ENCODE peak calls at places on chromosome 1, in seven cellular contexts. Q is neural progenitor cell, J is lower leg skin, H is fibroblast of pulmonary artery, L is colonic mucosa, Y is HL-60, W is astrocyte of the cerebellum. S is an unnamed sample.

GRCh38 chr1:185245466-185245865 is 71.6 kb downstream of the IVNS1ABP start:
- DNase-seq in Q (no peak), J (no peak), H (no peak), L (no peak), Y (no peak), W (no peak), S (no peak)

GRCh38 chr1:21783679-21784603 is 992 bp upstream of the USP48 start:
- DNase-seq in Q (peak), J (peak), H (peak), L (peak), Y (peak), W (peak), S (peak)

GRCh38 chr1:21932127-21932526 is 5.0 kb downstream of the HSPG2 start:
- DNase-seq in Q (no peak), J (peak), H (peak), L (no peak), Y (peak), W (no peak), S (no peak)

GRCh38 chr1:159921700-159922498 is 3.4 kb downstream of the TAGLN2 start:
- DNase-seq in Q (no peak), J (no peak), H (peak), L (no peak), Y (no peak), W (no peak), S (no peak)

GRCh38 chr1:22323846-22324504 is 127.7 kb upstream of the ZBTB40 start:
- DNase-seq in Q (no peak), J (no peak), H (no peak), L (no peak), Y (no peak), W (no peak), S (no peak)

GRCh38 chr1:203311368-203312301 is 6.3 kb downstream of the BTG2 start:
- DNase-seq in Q (no peak), J (no peak), H (no peak), L (no peak), Y (no peak), W (no peak), S (no peak)

GRCh38 chr1:46137901-46138300 is 5.5 kb upstream of the PIK3R3 start:
- DNase-seq in Q (no peak), J (no peak), H (peak), L (no peak), Y (no peak), W (peak), S (no peak)

GRCh38 chr1:46188295-46189030 is 9.8 kb downstream of the POMGNT1 start:
- DNase-seq in Q (no peak), J (no peak), H (no peak), L (peak), Y (no peak), W (no peak), S (no peak)

GRCh38 chr1:17581389-17582123 is 42.1 kb downstream of the ARHGEF10L start:
- DNase-seq in Q (no peak), J (no peak), H (no peak), L (no peak), Y (peak), W (no peak), S (no peak)

GRCh38 chr1:203055983-203056382 is 29.7 kb downstream of the PPFIA4 start:
- DNase-seq in Q (no peak), J (no peak), H (no peak), L (no peak), Y (no peak), W (no peak), S (no peak)

DNA sequence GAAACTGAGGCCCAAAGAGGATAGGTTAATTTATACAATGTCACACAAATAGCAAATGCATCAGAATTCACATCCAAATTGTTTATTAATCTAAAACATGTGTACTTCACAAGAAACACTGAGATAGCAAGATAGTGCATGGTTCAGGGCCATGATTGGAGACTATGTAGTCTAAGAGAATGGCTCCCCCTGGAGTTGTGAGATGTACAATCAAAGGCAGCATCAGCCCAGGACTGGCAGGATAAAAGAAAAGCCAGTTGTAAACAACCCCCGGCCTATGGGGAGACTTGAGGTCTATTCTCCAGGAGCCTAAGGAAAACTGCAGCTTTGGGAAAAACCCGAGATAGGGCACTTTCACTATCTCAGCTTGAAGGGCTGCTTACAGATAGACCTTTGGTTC is 511.0 kb downstream of the OMA1 start:
- DNase-seq in Q (peak), J (no peak), H (no peak), L (no peak), Y (peak), W (no peak), S (peak)
- TF ChIP-seq CTCF in Q (peak), J (no peak), H (no peak), L (no peak), Y (no peak), W (no peak), S (peak)

DNA sequence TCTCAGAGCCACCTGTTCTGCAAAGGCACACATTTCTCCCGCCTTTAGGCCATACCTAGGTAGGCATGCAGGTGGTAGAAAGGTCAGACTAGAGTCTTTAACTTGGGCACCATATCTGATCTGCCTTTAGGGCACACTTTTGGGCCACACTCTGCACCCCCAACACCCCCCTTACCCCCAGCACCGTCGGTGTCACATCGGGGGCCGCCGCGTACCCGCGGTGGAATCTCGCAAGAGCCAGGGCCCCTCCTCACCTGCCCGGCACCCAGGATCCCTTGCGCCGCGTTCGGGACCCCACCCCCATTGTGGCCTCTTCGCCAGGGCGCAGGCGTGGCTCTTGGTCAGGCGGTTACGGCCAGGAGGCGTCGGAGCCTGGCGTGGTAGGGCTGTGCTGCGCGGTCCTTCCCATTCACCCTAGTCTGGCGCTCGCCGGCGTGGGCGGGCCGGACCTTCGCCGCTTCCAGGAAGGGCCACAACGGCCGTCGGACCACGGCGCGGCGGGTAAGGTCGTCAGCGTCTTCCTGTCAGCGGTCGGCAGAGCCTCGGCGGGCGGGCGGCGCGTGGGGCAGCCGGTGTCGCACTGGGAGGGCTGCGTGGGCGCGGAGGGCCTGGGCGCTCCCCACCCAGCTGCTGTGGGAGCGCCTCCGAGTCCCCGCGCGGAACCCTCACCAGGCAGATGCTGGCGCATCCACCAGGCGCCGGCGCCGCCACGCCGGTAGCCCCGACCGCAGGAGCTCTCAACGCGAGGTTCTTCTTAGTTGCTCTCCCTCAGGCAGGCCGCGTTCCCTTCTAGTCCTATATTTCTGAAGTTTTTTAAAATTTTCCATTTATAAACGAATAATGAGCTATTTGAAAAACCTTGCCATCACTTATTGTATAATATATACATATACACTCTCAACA is at the start of gene DNAH14:
- DNase-seq in Q (peak), J (peak), H (peak), L (peak), Y (peak), W (peak), S (peak)
- H3K4me3 ChIP-seq in Q (peak), J (peak), H (peak), L (peak), Y (peak), W (peak), S (peak)

GRCh38 chr1:67144696-67145095 is 9.9 kb upstream of the C1orf141 start:
- DNase-seq in Q (no peak), J (no peak), H (peak), L (no peak), Y (no peak), W (no peak), S (no peak)
- TF ChIP-seq CTCF in Q (peak), J (no peak), H (peak), L (no peak), Y (no peak), W (peak), S (peak)

GRCh38 chr1:168139070-168139469 is 2.3 kb upstream of the GPR161 start:
- DNase-seq in Q (no peak), J (no peak), H (no peak), L (no peak), Y (no peak), W (no peak), S (no peak)

GRCh38 chr1:168136709-168137514 is at the start of gene GPR161:
- DNase-seq in Q (peak), J (no peak), H (peak), L (peak), Y (no peak), W (no peak), S (no peak)

GRCh38 chr1:168138134-168138533 is 1.4 kb upstream of the GPR161 start:
- DNase-seq in Q (no peak), J (no peak), H (no peak), L (no peak), Y (no peak), W (no peak), S (no peak)

GRCh38 chr1:168135982-168136708 is 585 bp downstream of the GPR161 start:
- DNase-seq in Q (peak), J (no peak), H (no peak), L (peak), Y (no peak), W (no peak), S (no peak)

GRCh38 chr1:168137515-168137821 is 738 bp upstream of the GPR161 start:
- DNase-seq in Q (no peak), J (no peak), H (no peak), L (no peak), Y (no peak), W (no peak), S (no peak)
- H3K4me3 ChIP-seq in Q (peak), J (peak), H (peak), L (peak), Y (no peak), W (peak), S (peak)

GRCh38 chr1:61436016-61436415 is 288.9 kb downstream of the TM2D1 start:
- DNase-seq in Q (no peak), J (no peak), H (no peak), L (no peak), Y (no peak), W (no peak), S (no peak)
- TF ChIP-seq CTCF in Q (peak), J (no peak), H (peak), L (no peak), Y (no peak), W (no peak), S (no peak)

GRCh38 chr1:2290595-2291510 is 62.7 kb downstream of the SKI start:
- DNase-seq in Q (no peak), J (peak), H (peak), L (peak), Y (peak), W (peak), S (peak)
- H3K4me3 ChIP-seq in Q (no peak), J (no peak), H (peak), L (no peak), Y (peak), W (peak), S (peak)

GRCh38 chr1:106889054-106889453 is 167.4 kb upstream of the PRMT6 start:
- DNase-seq in Q (peak), J (no peak), H (no peak), L (no peak), Y (no peak), W (no peak), S (no peak)

DNA sequence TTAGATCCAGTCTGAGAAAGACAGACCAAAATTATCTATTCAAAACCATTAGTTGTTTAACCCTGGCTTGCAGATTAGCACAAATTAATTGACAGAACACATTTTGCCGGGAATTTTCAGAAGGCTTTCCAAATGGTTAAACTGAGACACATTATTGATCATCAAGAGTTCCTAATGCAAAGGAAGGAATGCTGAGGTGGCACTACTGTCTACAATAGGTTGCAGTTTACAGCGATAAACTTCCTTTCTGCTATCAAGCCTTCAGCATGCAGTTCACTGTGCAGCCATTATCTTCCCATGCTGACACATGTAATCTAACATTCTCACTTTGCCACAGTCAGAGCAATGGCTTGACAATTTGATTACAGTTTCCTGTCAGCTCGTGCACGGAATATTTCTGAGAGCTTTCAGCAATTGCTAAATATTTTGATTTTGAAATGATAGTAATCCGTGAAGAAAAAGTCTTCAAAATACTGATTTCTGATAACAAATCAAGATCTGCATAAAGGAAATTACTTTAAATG is 166.9 kb upstream of the PRMT6 start:
- DNase-seq in Q (no peak), J (no peak), H (no peak), L (no peak), Y (no peak), W (no peak), S (no peak)
- TF ChIP-seq CTCF in Q (no peak), J (no peak), H (no peak), L (no peak), Y (no peak), W (no peak), S (no peak)

DNA sequence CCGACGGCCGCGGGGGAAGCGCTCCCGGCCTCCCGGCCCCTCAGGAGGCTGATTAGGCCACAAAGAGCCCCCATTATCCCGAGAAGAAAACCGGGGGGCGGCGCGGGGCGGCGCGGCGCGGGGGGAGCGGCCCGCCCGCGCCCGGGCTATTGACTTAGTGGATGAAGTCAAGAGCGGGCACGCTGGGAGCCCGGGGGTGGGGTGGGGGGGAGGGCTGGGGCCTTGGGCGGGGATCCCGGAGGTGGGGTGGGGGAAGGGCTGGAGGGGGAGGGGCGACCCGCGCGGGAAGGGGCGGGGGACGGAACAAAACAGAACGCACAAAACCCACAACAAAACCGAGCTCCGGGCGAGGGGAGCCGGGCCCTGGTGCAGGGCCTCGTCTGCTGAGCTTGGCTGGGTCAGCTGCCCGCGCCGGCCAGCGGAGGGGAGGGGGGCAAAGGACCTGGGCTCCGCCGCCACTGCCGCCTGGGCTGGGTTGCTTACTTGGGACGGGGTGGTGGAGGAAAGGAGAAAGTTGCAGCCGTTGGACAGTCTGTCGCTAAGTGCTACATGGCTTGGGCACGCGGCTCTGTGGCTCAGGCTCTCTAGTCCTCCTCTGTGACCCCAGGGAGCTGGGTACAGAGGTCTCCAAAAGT is 16.2 kb downstream of the PAX7 start:
- DNase-seq in Q (peak), J (no peak), H (no peak), L (no peak), Y (no peak), W (no peak), S (no peak)
- H3K4me3 ChIP-seq in Q (peak), J (no peak), H (no peak), L (no peak), Y (no peak), W (no peak), S (no peak)

GRCh38 chr1:44380666-44381177 is 24.3 kb upstream of the RNF220 start:
- DNase-seq in Q (no peak), J (no peak), H (no peak), L (no peak), Y (no peak), W (no peak), S (no peak)

GRCh38 chr1:44375547-44375946 is 20.5 kb upstream of the ERI3 start:
- DNase-seq in Q (no peak), J (no peak), H (no peak), L (no peak), Y (no peak), W (no peak), S (no peak)

DNA sequence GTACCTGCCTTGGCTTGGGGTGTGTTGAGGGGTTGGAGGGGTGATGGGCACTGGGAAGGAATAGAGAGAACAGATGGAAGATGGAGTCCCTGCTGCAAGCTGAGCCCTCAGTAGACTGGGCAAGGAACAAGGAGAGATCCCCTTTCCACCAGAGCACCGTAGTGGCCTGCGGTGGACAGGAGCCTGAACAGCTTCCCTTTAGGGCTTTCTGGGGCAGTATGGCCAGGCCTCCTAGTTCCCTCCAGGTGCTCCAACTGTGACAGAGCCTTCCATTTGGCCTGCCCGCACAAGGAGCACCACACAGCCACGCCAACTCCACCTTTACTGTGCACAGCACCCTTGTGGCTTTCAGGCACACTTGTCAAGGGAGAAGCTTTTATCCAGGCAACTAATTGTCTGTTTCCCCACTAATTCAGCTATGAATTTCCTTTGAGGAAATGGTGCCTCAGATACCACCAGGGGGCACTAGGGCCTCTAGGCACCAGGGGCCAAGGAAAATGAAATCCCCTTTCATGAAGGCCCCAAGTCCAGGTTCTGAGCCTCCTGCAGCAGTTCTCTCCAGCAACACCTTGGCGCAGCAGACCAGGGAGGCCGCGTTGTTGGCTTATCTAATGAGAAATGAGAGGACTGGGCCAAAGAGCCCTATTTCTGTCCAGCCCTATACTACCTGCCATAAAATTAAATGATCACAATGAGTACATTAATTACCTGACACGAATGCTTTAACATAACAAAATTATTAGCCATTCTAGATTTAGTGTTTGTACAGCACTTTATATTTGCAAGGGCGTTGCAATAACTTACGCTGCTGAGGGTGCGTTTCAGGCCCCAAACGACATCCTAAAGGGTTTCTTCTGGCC is 23.1 kb upstream of the ERI3 start:
- DNase-seq in Q (peak), J (no peak), H (peak), L (peak), Y (peak), W (peak), S (no peak)
- TF ChIP-seq CTCF in Q (peak), J (no peak), H (peak), L (peak), Y (peak), W (peak), S (peak)

DNA sequence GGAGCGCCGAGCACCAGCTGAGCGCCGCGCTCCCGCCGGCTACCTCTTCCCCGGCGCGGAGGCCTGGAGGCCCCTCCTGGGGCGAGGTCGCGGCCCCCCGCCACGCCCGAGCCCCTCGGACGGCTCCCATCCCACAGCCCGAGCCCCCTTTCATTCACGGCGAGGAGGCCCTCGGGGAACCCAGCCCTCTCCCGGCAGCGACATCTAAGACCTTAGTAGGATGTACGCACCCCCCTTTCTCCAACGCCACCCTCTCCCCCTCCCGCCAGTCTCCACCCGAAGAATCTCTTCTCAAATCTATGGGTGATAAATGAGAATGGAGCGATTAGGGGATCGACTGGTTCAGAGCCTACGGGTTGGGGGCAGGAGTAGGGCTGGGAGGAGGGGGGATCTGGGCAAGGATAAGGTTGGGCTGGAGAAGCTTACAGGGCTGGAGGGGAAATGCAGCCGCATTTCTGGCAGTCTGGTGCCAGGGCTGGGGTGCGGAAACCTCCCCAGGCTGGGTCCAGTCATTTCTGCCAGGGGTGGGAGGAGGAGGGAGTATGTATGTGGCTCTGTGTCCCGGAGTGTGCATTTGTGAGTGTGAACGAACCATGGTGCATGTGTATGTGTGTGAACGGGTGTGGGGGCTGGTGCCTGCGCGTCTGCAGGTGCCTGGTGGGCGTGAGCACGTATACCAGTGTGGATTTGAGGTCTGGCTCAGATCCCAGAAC is 10.3 kb downstream of the C1orf216 start:
- DNase-seq in Q (peak), J (no peak), H (no peak), L (no peak), Y (no peak), W (no peak), S (no peak)
- H3K4me3 ChIP-seq in Q (peak), J (peak), H (peak), L (peak), Y (no peak), W (peak), S (peak)